ENCODE peak calls at places on chromosome 1, in eight cellular contexts. One of them, this sample, is unnamed.

GRCh38 chr1:16138772-16139221 is 17.1 kb downstream of the EPHA2 start:
- DNase-seq in CD4-positive, alpha-beta memory T cell: no peak
- DNase-seq in MM.1S: no peak
- DNase-seq in adrenal gland: peak; percentile 57
- DNase-seq in heart left ventricle: peak; percentile 55
- DNase-seq in uterus: no peak
- DNase-seq in body of pancreas: no peak
- DNase-seq in naive thymus-derived CD4-positive, alpha-beta T cell: no peak
- DNase-seq in this sample: no peak

GRCh38 chr1:215377736-215378135 is 189.4 kb upstream of the KCTD3 start:
- DNase-seq in CD4-positive, alpha-beta memory T cell: no peak
- DNase-seq in MM.1S: no peak
- DNase-seq in adrenal gland: no peak
- DNase-seq in heart left ventricle: no peak
- DNase-seq in uterus: no peak
- DNase-seq in body of pancreas: no peak
- DNase-seq in naive thymus-derived CD4-positive, alpha-beta T cell: no peak
- DNase-seq in this sample: no peak

GRCh38 chr1:156241311-156241811 is 623 bp upstream of the BGLAP start:
- DNase-seq in CD4-positive, alpha-beta memory T cell: no peak
- DNase-seq in MM.1S: no peak
- DNase-seq in adrenal gland: no peak
- DNase-seq in heart left ventricle: no peak
- DNase-seq in uterus: no peak
- DNase-seq in body of pancreas: no peak
- DNase-seq in naive thymus-derived CD4-positive, alpha-beta T cell: no peak
- DNase-seq in this sample: peak; percentile 56

GRCh38 chr1:78577257-78578100 is 42.8 kb upstream of the IFI44L start:
- DNase-seq in CD4-positive, alpha-beta memory T cell: no peak
- DNase-seq in MM.1S: no peak
- DNase-seq in adrenal gland: no peak
- DNase-seq in heart left ventricle: no peak
- DNase-seq in uterus: no peak
- DNase-seq in body of pancreas: no peak
- DNase-seq in naive thymus-derived CD4-positive, alpha-beta T cell: no peak
- DNase-seq in this sample: no peak

GRCh38 chr1:167938083-167938482 is 1.2 kb upstream of the MPC2 start:
- DNase-seq in CD4-positive, alpha-beta memory T cell: no peak
- DNase-seq in MM.1S: no peak
- DNase-seq in adrenal gland: no peak
- DNase-seq in heart left ventricle: no peak
- DNase-seq in uterus: no peak
- DNase-seq in body of pancreas: no peak
- DNase-seq in naive thymus-derived CD4-positive, alpha-beta T cell: no peak
- DNase-seq in this sample: no peak

GRCh38 chr1:9687876-9688582 is 36.5 kb downstream of the PIK3CD start:
- DNase-seq in CD4-positive, alpha-beta memory T cell: no peak
- DNase-seq in MM.1S: peak; percentile 8
- DNase-seq in adrenal gland: peak; percentile 28
- DNase-seq in heart left ventricle: peak; percentile 34
- DNase-seq in uterus: peak; percentile 35
- DNase-seq in body of pancreas: peak; percentile 25
- DNase-seq in naive thymus-derived CD4-positive, alpha-beta T cell: no peak
- DNase-seq in this sample: peak; percentile 22

GRCh38 chr1:212687811-212688210 is 11.8 kb downstream of the BATF3 start:
- DNase-seq in CD4-positive, alpha-beta memory T cell: no peak
- DNase-seq in MM.1S: no peak
- DNase-seq in adrenal gland: no peak
- DNase-seq in heart left ventricle: no peak
- DNase-seq in uterus: no peak
- DNase-seq in body of pancreas: no peak
- DNase-seq in naive thymus-derived CD4-positive, alpha-beta T cell: no peak
- DNase-seq in this sample: no peak

GRCh38 chr1:88973520-88974137 is 18.8 kb downstream of the KYAT3 start:
- DNase-seq in CD4-positive, alpha-beta memory T cell: peak; percentile 25
- DNase-seq in MM.1S: peak; percentile 58
- DNase-seq in adrenal gland: no peak
- DNase-seq in heart left ventricle: no peak
- DNase-seq in uterus: no peak
- DNase-seq in body of pancreas: no peak
- DNase-seq in naive thymus-derived CD4-positive, alpha-beta T cell: peak; percentile 18
- DNase-seq in this sample: no peak

GRCh38 chr1:181508486-181509165 is 25.3 kb downstream of the CACNA1E start:
- DNase-seq in CD4-positive, alpha-beta memory T cell: no peak
- DNase-seq in MM.1S: no peak
- DNase-seq in adrenal gland: no peak
- DNase-seq in heart left ventricle: no peak
- DNase-seq in uterus: no peak
- DNase-seq in body of pancreas: no peak
- DNase-seq in naive thymus-derived CD4-positive, alpha-beta T cell: no peak
- DNase-seq in this sample: no peak

GRCh38 chr1:216523043-216523442 is 99.8 kb upstream of the USH2A start:
- DNase-seq in CD4-positive, alpha-beta memory T cell: no peak
- DNase-seq in MM.1S: no peak
- DNase-seq in adrenal gland: no peak
- DNase-seq in heart left ventricle: no peak
- DNase-seq in uterus: no peak
- DNase-seq in body of pancreas: no peak
- DNase-seq in naive thymus-derived CD4-positive, alpha-beta T cell: no peak
- DNase-seq in this sample: no peak

GRCh38 chr1:34779526-34779925 is 1.5 kb upstream of the GJB3 start:
- DNase-seq in CD4-positive, alpha-beta memory T cell: no peak
- DNase-seq in MM.1S: no peak
- DNase-seq in adrenal gland: no peak
- DNase-seq in heart left ventricle: no peak
- DNase-seq in uterus: no peak
- DNase-seq in body of pancreas: no peak
- DNase-seq in naive thymus-derived CD4-positive, alpha-beta T cell: no peak
- DNase-seq in this sample: peak; percentile 6

GRCh38 chr1:3541930-3542329 is 69.4 kb downstream of the MEGF6 start:
- DNase-seq in CD4-positive, alpha-beta memory T cell: no peak
- DNase-seq in MM.1S: no peak
- DNase-seq in adrenal gland: no peak
- DNase-seq in heart left ventricle: no peak
- DNase-seq in uterus: peak; percentile 56
- DNase-seq in body of pancreas: no peak
- DNase-seq in naive thymus-derived CD4-positive, alpha-beta T cell: no peak
- DNase-seq in this sample: no peak

GRCh38 chr1:145690587-145691558 is 16.3 kb downstream of the PDZK1 start:
- DNase-seq in CD4-positive, alpha-beta memory T cell: peak; percentile 52
- DNase-seq in MM.1S: peak; percentile 94
- DNase-seq in adrenal gland: peak; percentile 67
- DNase-seq in heart left ventricle: no peak
- DNase-seq in uterus: no peak
- DNase-seq in body of pancreas: no peak
- DNase-seq in naive thymus-derived CD4-positive, alpha-beta T cell: peak; percentile 35
- DNase-seq in this sample: peak; percentile 35

GRCh38 chr1:235006132-235006721 is 122.4 kb downstream of the TOMM20 start:
- DNase-seq in CD4-positive, alpha-beta memory T cell: no peak
- DNase-seq in MM.1S: peak; percentile 47
- DNase-seq in adrenal gland: no peak
- DNase-seq in heart left ventricle: no peak
- DNase-seq in uterus: no peak
- DNase-seq in body of pancreas: no peak
- DNase-seq in naive thymus-derived CD4-positive, alpha-beta T cell: no peak
- DNase-seq in this sample: no peak

GRCh38 chr1:53636621-53637171 is 102.3 kb downstream of the GLIS1 start:
- DNase-seq in CD4-positive, alpha-beta memory T cell: no peak
- DNase-seq in MM.1S: no peak
- DNase-seq in adrenal gland: no peak
- DNase-seq in heart left ventricle: no peak
- DNase-seq in uterus: no peak
- DNase-seq in body of pancreas: no peak
- DNase-seq in naive thymus-derived CD4-positive, alpha-beta T cell: no peak
- DNase-seq in this sample: no peak

GRCh38 chr1:200968469-200969410 is 54.8 kb downstream of the KIF21B start:
- DNase-seq in CD4-positive, alpha-beta memory T cell: no peak
- DNase-seq in MM.1S: no peak
- DNase-seq in adrenal gland: no peak
- DNase-seq in heart left ventricle: no peak
- DNase-seq in uterus: no peak
- DNase-seq in body of pancreas: no peak
- DNase-seq in naive thymus-derived CD4-positive, alpha-beta T cell: no peak
- DNase-seq in this sample: no peak

GRCh38 chr1:219430419-219430818 is 182.5 kb downstream of the ZC3H11B start:
- DNase-seq in CD4-positive, alpha-beta memory T cell: no peak
- DNase-seq in MM.1S: no peak
- DNase-seq in adrenal gland: no peak
- DNase-seq in heart left ventricle: no peak
- DNase-seq in uterus: no peak
- DNase-seq in body of pancreas: no peak
- DNase-seq in naive thymus-derived CD4-positive, alpha-beta T cell: no peak
- DNase-seq in this sample: no peak

GRCh38 chr1:219432966-219433365 is 179.9 kb downstream of the ZC3H11B start:
- DNase-seq in CD4-positive, alpha-beta memory T cell: no peak
- DNase-seq in MM.1S: no peak
- DNase-seq in adrenal gland: peak; percentile 10
- DNase-seq in heart left ventricle: no peak
- DNase-seq in uterus: no peak
- DNase-seq in body of pancreas: peak; percentile 39
- DNase-seq in naive thymus-derived CD4-positive, alpha-beta T cell: no peak
- DNase-seq in this sample: no peak

GRCh38 chr1:219427400-219427799 is 185.5 kb downstream of the ZC3H11B start:
- DNase-seq in CD4-positive, alpha-beta memory T cell: no peak
- DNase-seq in MM.1S: no peak
- DNase-seq in adrenal gland: no peak
- DNase-seq in heart left ventricle: no peak
- DNase-seq in uterus: no peak
- DNase-seq in body of pancreas: no peak
- DNase-seq in naive thymus-derived CD4-positive, alpha-beta T cell: no peak
- DNase-seq in this sample: no peak

GRCh38 chr1:219432191-219432606 is 180.7 kb downstream of the ZC3H11B start:
- DNase-seq in CD4-positive, alpha-beta memory T cell: no peak
- DNase-seq in MM.1S: no peak
- DNase-seq in adrenal gland: no peak
- DNase-seq in heart left ventricle: no peak
- DNase-seq in uterus: no peak
- DNase-seq in body of pancreas: no peak
- DNase-seq in naive thymus-derived CD4-positive, alpha-beta T cell: no peak
- DNase-seq in this sample: no peak

DNA sequence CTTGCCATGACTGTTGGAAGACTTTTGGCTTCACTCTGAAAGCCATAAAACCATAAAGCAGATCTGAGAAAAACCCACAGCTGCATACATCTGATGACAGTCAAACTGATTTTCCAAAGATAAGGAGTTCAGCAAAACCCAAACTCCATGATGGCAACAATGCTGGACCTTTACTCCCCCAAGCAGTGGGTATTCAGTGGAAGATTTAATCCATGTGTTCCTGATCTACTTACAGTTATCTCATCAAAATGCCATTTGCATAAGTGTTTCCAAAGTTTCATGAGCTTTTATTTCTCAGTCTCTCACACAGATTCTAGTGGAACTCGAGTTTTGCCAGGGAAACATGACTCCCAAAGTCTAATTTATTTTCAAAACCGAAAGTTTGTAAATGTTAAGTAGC is 184.9 kb downstream of the ZC3H11B start:
- DNase-seq in CD4-positive, alpha-beta memory T cell: no peak
- DNase-seq in MM.1S: no peak
- DNase-seq in adrenal gland: no peak
- DNase-seq in heart left ventricle: no peak
- DNase-seq in uterus: no peak
- DNase-seq in body of pancreas: no peak
- DNase-seq in naive thymus-derived CD4-positive, alpha-beta T cell: no peak
- DNase-seq in this sample: no peak
- H3K27ac ChIP-seq in CD4-positive, alpha-beta memory T cell: no peak overlapping the region
- H3K27ac ChIP-seq in MM.1S: no peak overlapping the region
- H3K27ac ChIP-seq in adrenal gland: no peak overlapping the region
- H3K27ac ChIP-seq in heart left ventricle: no peak overlapping the region
- H3K27ac ChIP-seq in uterus: peak overlapping the region; percentile 34
- H3K27ac ChIP-seq in body of pancreas: no peak overlapping the region
- H3K27ac ChIP-seq in naive thymus-derived CD4-positive, alpha-beta T cell: no peak overlapping the region
- H3K27ac ChIP-seq in this sample: no peak overlapping the region

GRCh38 chr1:7483634-7484383 is 287.3 kb upstream of the VAMP3 start:
- DNase-seq in CD4-positive, alpha-beta memory T cell: no peak
- DNase-seq in MM.1S: no peak
- DNase-seq in adrenal gland: no peak
- DNase-seq in heart left ventricle: no peak
- DNase-seq in uterus: no peak
- DNase-seq in body of pancreas: no peak
- DNase-seq in naive thymus-derived CD4-positive, alpha-beta T cell: no peak
- DNase-seq in this sample: no peak
- H3K27ac ChIP-seq in CD4-positive, alpha-beta memory T cell: no peak overlapping the region
- H3K27ac ChIP-seq in MM.1S: no peak overlapping the region
- H3K27ac ChIP-seq in adrenal gland: no peak overlapping the region
- H3K27ac ChIP-seq in heart left ventricle: no peak overlapping the region
- H3K27ac ChIP-seq in uterus: no peak overlapping the region
- H3K27ac ChIP-seq in body of pancreas: no peak overlapping the region
- H3K27ac ChIP-seq in naive thymus-derived CD4-positive, alpha-beta T cell: no peak overlapping the region
- H3K27ac ChIP-seq in this sample: no peak overlapping the region

DNA sequence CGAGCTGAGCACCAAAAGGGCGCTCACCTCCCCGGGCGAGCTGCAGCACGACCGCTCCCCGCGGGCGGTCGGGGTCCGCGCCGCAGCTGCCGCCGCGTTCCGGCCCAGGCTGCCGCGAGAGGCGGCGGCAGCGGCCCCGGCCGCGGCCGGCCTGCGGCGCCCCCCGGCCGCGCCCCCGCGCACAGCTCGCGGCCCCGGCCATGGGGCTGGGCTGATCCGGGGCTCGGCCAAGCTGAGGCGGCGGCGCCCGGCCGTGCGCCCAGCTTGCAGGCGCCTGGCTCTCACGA is 186 bp downstream of the EEIG2 start:
- DNase-seq in CD4-positive, alpha-beta memory T cell: no peak
- DNase-seq in MM.1S: no peak
- DNase-seq in adrenal gland: no peak
- DNase-seq in heart left ventricle: no peak
- DNase-seq in uterus: no peak
- DNase-seq in body of pancreas: no peak
- DNase-seq in naive thymus-derived CD4-positive, alpha-beta T cell: no peak
- DNase-seq in this sample: no peak
- H3K27ac ChIP-seq in CD4-positive, alpha-beta memory T cell: peak overlapping the region; percentile 65
- H3K27ac ChIP-seq in MM.1S: no peak overlapping the region
- H3K27ac ChIP-seq in adrenal gland: peak overlapping the region; percentile 66
- H3K27ac ChIP-seq in heart left ventricle: no peak overlapping the region
- H3K27ac ChIP-seq in uterus: peak overlapping the region; percentile 72
- H3K27ac ChIP-seq in body of pancreas: peak overlapping the region; percentile 61
- H3K27ac ChIP-seq in naive thymus-derived CD4-positive, alpha-beta T cell: peak overlapping the region; percentile 62
- H3K27ac ChIP-seq in this sample: peak overlapping the region; percentile 11

GRCh38 chr1:116681343-116681899 is 13.9 kb upstream of the IGSF3 start:
- DNase-seq in CD4-positive, alpha-beta memory T cell: no peak
- DNase-seq in MM.1S: no peak
- DNase-seq in adrenal gland: no peak
- DNase-seq in heart left ventricle: no peak
- DNase-seq in uterus: no peak
- DNase-seq in body of pancreas: no peak
- DNase-seq in naive thymus-derived CD4-positive, alpha-beta T cell: no peak
- DNase-seq in this sample: no peak

GRCh38 chr1:116682641-116683221 is 15.2 kb upstream of the IGSF3 start:
- DNase-seq in CD4-positive, alpha-beta memory T cell: no peak
- DNase-seq in MM.1S: no peak
- DNase-seq in adrenal gland: no peak
- DNase-seq in heart left ventricle: no peak
- DNase-seq in uterus: no peak
- DNase-seq in body of pancreas: no peak
- DNase-seq in naive thymus-derived CD4-positive, alpha-beta T cell: no peak
- DNase-seq in this sample: no peak

GRCh38 chr1:116690809-116691323 is 23.3 kb upstream of the IGSF3 start:
- DNase-seq in CD4-positive, alpha-beta memory T cell: no peak
- DNase-seq in MM.1S: no peak
- DNase-seq in adrenal gland: no peak
- DNase-seq in heart left ventricle: no peak
- DNase-seq in uterus: no peak
- DNase-seq in body of pancreas: no peak
- DNase-seq in naive thymus-derived CD4-positive, alpha-beta T cell: no peak
- DNase-seq in this sample: no peak

GRCh38 chr1:116686175-116686574 is 18.6 kb upstream of the IGSF3 start:
- DNase-seq in CD4-positive, alpha-beta memory T cell: no peak
- DNase-seq in MM.1S: no peak
- DNase-seq in adrenal gland: no peak
- DNase-seq in heart left ventricle: no peak
- DNase-seq in uterus: no peak
- DNase-seq in body of pancreas: no peak
- DNase-seq in naive thymus-derived CD4-positive, alpha-beta T cell: no peak
- DNase-seq in this sample: no peak

GRCh38 chr1:116686723-116687368 is 19.3 kb upstream of the IGSF3 start:
- DNase-seq in CD4-positive, alpha-beta memory T cell: no peak
- DNase-seq in MM.1S: no peak
- DNase-seq in adrenal gland: no peak
- DNase-seq in heart left ventricle: no peak
- DNase-seq in uterus: no peak
- DNase-seq in body of pancreas: no peak
- DNase-seq in naive thymus-derived CD4-positive, alpha-beta T cell: no peak
- DNase-seq in this sample: no peak
- H3K27ac ChIP-seq in CD4-positive, alpha-beta memory T cell: no peak overlapping the region
- H3K27ac ChIP-seq in MM.1S: no peak overlapping the region
- H3K27ac ChIP-seq in adrenal gland: no peak overlapping the region
- H3K27ac ChIP-seq in heart left ventricle: no peak overlapping the region
- H3K27ac ChIP-seq in uterus: no peak overlapping the region
- H3K27ac ChIP-seq in body of pancreas: no peak overlapping the region
- H3K27ac ChIP-seq in naive thymus-derived CD4-positive, alpha-beta T cell: no peak overlapping the region
- H3K27ac ChIP-seq in this sample: no peak overlapping the region